ENCODE peak calls at places on chromosomes 4 and X, in seven cellular contexts. I is SW 1271, R is A549, U is NCI-H82, Y is AG20443, H is B cell, D is H9. X is an unnamed sample.
A peak's percentile ranks its signal among the peaks of the same experiment; 100 is the strongest.

GRCh38 chrX:118347131-118347530 is 1.2 kb downstream of the WDR44 start:
- DNase-seq in I (no peak), R (no peak), U (peak; percentile 27), Y (peak; percentile 26), H (no peak), D (no peak), X (peak; percentile 40)

GRCh38 chr4:123976285-123976684 is 579.7 kb downstream of the SPRY1 start:
- DNase-seq in I (no peak), R (no peak), U (peak; percentile 9), Y (no peak), H (no peak), D (no peak), X (no peak)

GRCh38 chr4:159366966-159367365 is 264.1 kb downstream of the RAPGEF2 start:
- DNase-seq in I (peak; percentile 22), R (peak; percentile 6), U (no peak), Y (peak; percentile 45), H (no peak), D (no peak), X (no peak)

GRCh38 chr4:75696036-75696435 is 22.8 kb upstream of the G3BP2 start:
- DNase-seq in I (no peak), R (no peak), U (no peak), Y (no peak), H (no peak), D (no peak), X (no peak)

GRCh38 chrX:16528620-16529019 is 121.3 kb upstream of the S100G start:
- DNase-seq in I (no peak), R (no peak), U (no peak), Y (no peak), H (no peak), D (no peak), X (no peak)

GRCh38 chr4:169745291-169745690 is 12.5 kb downstream of the HPF1 start:
- DNase-seq in I (no peak), R (no peak), U (no peak), Y (peak; percentile 35), H (no peak), D (no peak), X (peak; percentile 47)

GRCh38 chrX:107272431-107272921 is 66.1 kb downstream of the DNAAF6 start:
- DNase-seq in I (no peak), R (peak; percentile 64), U (no peak), Y (no peak), H (no peak), D (peak; percentile 69), X (peak; percentile 12)

GRCh38 chrX:153530411-153531145 is 13.1 kb downstream of the ATP2B3 start:
- DNase-seq in I (no peak), R (no peak), U (no peak), Y (no peak), H (no peak), D (no peak), X (no peak)

GRCh38 chr4:3045500-3045850 is 28.9 kb downstream of the HTT-AS start:
- DNase-seq in I (no peak), R (peak; percentile 48), U (no peak), Y (no peak), H (peak; percentile 86), D (no peak), X (no peak)

GRCh38 chrX:135543924-135544323 is 23.5 kb downstream of the INTS6L start:
- DNase-seq in I (no peak), R (peak; percentile 17), U (peak; percentile 62), Y (no peak), H (peak; percentile 50), D (peak; percentile 31), X (no peak)

X was measured in foreskin fibroblast.